ENCODE peak calls at places on chromosomes 6 and 20, in four cellular contexts. S is cardiac fibroblast, M is mammary epithelial cell, E is neural progenitor cell. A is an unnamed sample.

GRCh38 chr6:102488729-102489128 is 1095.2 kb downstream of the GRIK2 start:
- DNase-seq in S (no peak), M (peak), E (no peak), A (peak)

GRCh38 chr6:43221046-43221773 is 8.1 kb downstream of the DNPH1 start:
- DNase-seq in S (no peak), M (peak), E (no peak), A (no peak)

GRCh38 chr6:132369526-132369925 is 31.7 kb downstream of the MOXD1 start:
- DNase-seq in S (peak), M (peak), E (no peak), A (peak)

GRCh38 chr6:53326372-53327016 is 22.3 kb downstream of the ELOVL5 start:
- DNase-seq in S (peak), M (peak), E (no peak), A (peak)

GRCh38 chr6:128208851-128209580 is 308.2 kb upstream of the THEMIS start:
- DNase-seq in S (peak), M (peak), E (no peak), A (peak)

GRCh38 chr20:59571151-59571550 is 33.2 kb upstream of the PHACTR3 start:
- DNase-seq in S (no peak), M (no peak), E (no peak), A (no peak)

GRCh38 chr6:147867827-147868226 is 359.3 kb downstream of the SAMD5 start:
- DNase-seq in S (no peak), M (no peak), E (no peak), A (peak)

GRCh38 chr6:150371356-150371755 is 2.5 kb downstream of the IYD start:
- DNase-seq in S (no peak), M (no peak), E (no peak), A (no peak)

GRCh38 chr6:40325041-40325440 is 262.1 kb downstream of the LRFN2 start:
- DNase-seq in S (no peak), M (no peak), E (no peak), A (no peak)

GRCh38 chr20:37295001-37295400 is 5.5 kb downstream of the MANBAL start:
- DNase-seq in S (peak), M (peak), E (no peak), A (peak)

GRCh38 chr6:15864033-15864707 is 201.3 kb upstream of the DTNBP1 start:
- DNase-seq in S (no peak), M (no peak), E (no peak), A (no peak)

GRCh38 chr20:58650181-58650775 is 805 bp upstream of the STX16 start:
- DNase-seq in S (no peak), M (no peak), E (peak), A (no peak)

GRCh38 chr20:50980071-50980681 is 21.6 kb downstream of the MOCS3 start:
- DNase-seq in S (peak), M (peak), E (no peak), A (peak)

GRCh38 chr6:17865798-17866725 is 121.4 kb downstream of the KIF13A start:
- DNase-seq in S (peak), M (peak), E (no peak), A (peak)

GRCh38 chr20:31740208-31740607 is 1.1 kb downstream of the TPX2 start:
- DNase-seq in S (peak), M (peak), E (peak), A (peak)

GRCh38 chr6:82113231-82113630 is 134.3 kb downstream of the IBTK start:
- DNase-seq in S (no peak), M (no peak), E (no peak), A (no peak)

GRCh38 chr6:3744211-3744900 is 7.2 kb downstream of the PXDC1 start:
- DNase-seq in S (peak), M (no peak), E (no peak), A (no peak)

GRCh38 chr20:19483309-19483708 is 270.9 kb downstream of the SLC24A3 start:
- DNase-seq in S (no peak), M (no peak), E (no peak), A (no peak)

GRCh38 chr6:28336284-28337024 is 506 bp upstream of the ZSCAN31 start:
- DNase-seq in S (peak), M (no peak), E (peak), A (no peak)

GRCh38 chr6:51934098-51934497 is 153.3 kb downstream of the PKHD1 start:
- DNase-seq in S (peak), M (no peak), E (peak), A (no peak)

GRCh38 chr20:63472159-63472811 is at the start of gene KCNQ2:
- DNase-seq in S (no peak), M (no peak), E (peak), A (no peak)

GRCh38 chr20:32215147-32215546 is 7.5 kb downstream of the POFUT1 start:
- DNase-seq in S (no peak), M (no peak), E (no peak), A (no peak)